ENCODE peak calls at places on chromosomes 11 and 22, in eight cellular contexts. One of them, this sample, is unnamed.

GRCh38 chr22:38075961-38076360 is 8.0 kb downstream of the SLC16A8 start:
- DNase-seq in GDM1: no peak
- DNase-seq in anterior cingulate cortex: no peak
- DNase-seq in T follicular helper cell: no peak
- DNase-seq in hippocampal formation: no peak
- DNase-seq in left colon: no peak
- DNase-seq in body of pancreas: no peak
- DNase-seq in stimulated activated CD4-positive, alpha-beta T cell treated with anti-CD3 and anti-CD28 coated beads, Interleukin-2, amount 100 ng/mL, for 48 hours: no peak
- DNase-seq in this sample: no peak

GRCh38 chr11:19493446-19493845 is 219.2 kb upstream of the NAV2 start:
- DNase-seq in GDM1: no peak
- DNase-seq in T follicular helper cell: no peak
- DNase-seq in left colon: no peak
- DNase-seq in hippocampal formation: no peak
- DNase-seq in stimulated activated CD4-positive, alpha-beta T cell treated with anti-CD3 and anti-CD28 coated beads, Interleukin-2, amount 100 ng/mL, for 48 hours: no peak
- DNase-seq in body of pancreas: no peak
- DNase-seq in anterior cingulate cortex: no peak
- DNase-seq in this sample: no peak

GRCh38 chr11:68383976-68384501 is 71.6 kb downstream of the LRP5 start:
- DNase-seq in stimulated activated CD4-positive, alpha-beta T cell treated with anti-CD3 and anti-CD28 coated beads, Interleukin-2, amount 100 ng/mL, for 48 hours: peak
- DNase-seq in left colon: peak
- DNase-seq in T follicular helper cell: peak
- DNase-seq in hippocampal formation: no peak
- DNase-seq in body of pancreas: peak
- DNase-seq in GDM1: no peak
- DNase-seq in anterior cingulate cortex: peak
- DNase-seq in this sample: peak

GRCh38 chr22:49191506-49191980 is 636.1 kb downstream of the BRD1 start:
- DNase-seq in hippocampal formation: no peak
- DNase-seq in left colon: no peak
- DNase-seq in stimulated activated CD4-positive, alpha-beta T cell treated with anti-CD3 and anti-CD28 coated beads, Interleukin-2, amount 100 ng/mL, for 48 hours: no peak
- DNase-seq in GDM1: no peak
- DNase-seq in T follicular helper cell: no peak
- DNase-seq in body of pancreas: no peak
- DNase-seq in anterior cingulate cortex: no peak
- DNase-seq in this sample: no peak

GRCh38 chr11:11230802-11231562 is 122.1 kb downstream of the CSNK2A3 start:
- DNase-seq in body of pancreas: no peak
- DNase-seq in GDM1: no peak
- DNase-seq in stimulated activated CD4-positive, alpha-beta T cell treated with anti-CD3 and anti-CD28 coated beads, Interleukin-2, amount 100 ng/mL, for 48 hours: peak
- DNase-seq in left colon: no peak
- DNase-seq in anterior cingulate cortex: no peak
- DNase-seq in T follicular helper cell: no peak
- DNase-seq in hippocampal formation: no peak
- DNase-seq in this sample: no peak

GRCh38 chr11:31764766-31765165 is 46.4 kb downstream of the PAX6 start:
- DNase-seq in anterior cingulate cortex: no peak
- DNase-seq in hippocampal formation: no peak
- DNase-seq in T follicular helper cell: no peak
- DNase-seq in stimulated activated CD4-positive, alpha-beta T cell treated with anti-CD3 and anti-CD28 coated beads, Interleukin-2, amount 100 ng/mL, for 48 hours: no peak
- DNase-seq in body of pancreas: no peak
- DNase-seq in left colon: no peak
- DNase-seq in GDM1: no peak
- DNase-seq in this sample: no peak

GRCh38 chr11:65089621-65090020 is 5.6 kb downstream of the ZFPL1 start:
- DNase-seq in stimulated activated CD4-positive, alpha-beta T cell treated with anti-CD3 and anti-CD28 coated beads, Interleukin-2, amount 100 ng/mL, for 48 hours: no peak
- DNase-seq in body of pancreas: no peak
- DNase-seq in GDM1: no peak
- DNase-seq in T follicular helper cell: no peak
- DNase-seq in left colon: no peak
- DNase-seq in anterior cingulate cortex: no peak
- DNase-seq in hippocampal formation: no peak
- DNase-seq in this sample: no peak

GRCh38 chr11:63838150-63838681 is 694 bp upstream of the MARK2 start:
- DNase-seq in body of pancreas: peak
- DNase-seq in hippocampal formation: no peak
- DNase-seq in GDM1: no peak
- DNase-seq in stimulated activated CD4-positive, alpha-beta T cell treated with anti-CD3 and anti-CD28 coated beads, Interleukin-2, amount 100 ng/mL, for 48 hours: no peak
- DNase-seq in anterior cingulate cortex: no peak
- DNase-seq in left colon: peak
- DNase-seq in T follicular helper cell: peak
- DNase-seq in this sample: no peak

GRCh38 chr11:2747236-2748015 is 47.6 kb upstream of the KCNQ1OT1 start:
- DNase-seq in anterior cingulate cortex: no peak
- DNase-seq in GDM1: no peak
- DNase-seq in T follicular helper cell: no peak
- DNase-seq in stimulated activated CD4-positive, alpha-beta T cell treated with anti-CD3 and anti-CD28 coated beads, Interleukin-2, amount 100 ng/mL, for 48 hours: no peak
- DNase-seq in body of pancreas: peak
- DNase-seq in hippocampal formation: no peak
- DNase-seq in left colon: no peak
- DNase-seq in this sample: no peak

GRCh38 chr11:1520987-1521349 is 34.4 kb upstream of the MOB2 start:
- DNase-seq in anterior cingulate cortex: no peak
- DNase-seq in stimulated activated CD4-positive, alpha-beta T cell treated with anti-CD3 and anti-CD28 coated beads, Interleukin-2, amount 100 ng/mL, for 48 hours: no peak
- DNase-seq in hippocampal formation: no peak
- DNase-seq in left colon: no peak
- DNase-seq in GDM1: no peak
- DNase-seq in body of pancreas: no peak
- DNase-seq in T follicular helper cell: no peak
- DNase-seq in this sample: no peak

GRCh38 chr11:133078591-133079179 is 453.6 kb downstream of the OPCML start:
- DNase-seq in T follicular helper cell: no peak
- DNase-seq in anterior cingulate cortex: peak
- DNase-seq in stimulated activated CD4-positive, alpha-beta T cell treated with anti-CD3 and anti-CD28 coated beads, Interleukin-2, amount 100 ng/mL, for 48 hours: peak
- DNase-seq in left colon: peak
- DNase-seq in GDM1: peak
- DNase-seq in body of pancreas: peak
- DNase-seq in hippocampal formation: peak
- DNase-seq in this sample: no peak

GRCh38 chr22:45768490-45768889 is 96.9 kb downstream of the ATXN10 start:
- DNase-seq in body of pancreas: no peak
- DNase-seq in anterior cingulate cortex: no peak
- DNase-seq in GDM1: no peak
- DNase-seq in stimulated activated CD4-positive, alpha-beta T cell treated with anti-CD3 and anti-CD28 coated beads, Interleukin-2, amount 100 ng/mL, for 48 hours: no peak
- DNase-seq in hippocampal formation: no peak
- DNase-seq in T follicular helper cell: no peak
- DNase-seq in left colon: no peak
- DNase-seq in this sample: no peak

GRCh38 chr22:25777870-25778269 is 35.9 kb downstream of the MYO18B start:
- DNase-seq in hippocampal formation: peak
- DNase-seq in T follicular helper cell: no peak
- DNase-seq in GDM1: no peak
- DNase-seq in body of pancreas: no peak
- DNase-seq in left colon: no peak
- DNase-seq in anterior cingulate cortex: no peak
- DNase-seq in stimulated activated CD4-positive, alpha-beta T cell treated with anti-CD3 and anti-CD28 coated beads, Interleukin-2, amount 100 ng/mL, for 48 hours: no peak
- DNase-seq in this sample: no peak

GRCh38 chr11:70545626-70545945 is 147.3 kb downstream of the CTTN start:
- DNase-seq in anterior cingulate cortex: no peak
- DNase-seq in T follicular helper cell: no peak
- DNase-seq in hippocampal formation: no peak
- DNase-seq in GDM1: no peak
- DNase-seq in left colon: no peak
- DNase-seq in body of pancreas: no peak
- DNase-seq in stimulated activated CD4-positive, alpha-beta T cell treated with anti-CD3 and anti-CD28 coated beads, Interleukin-2, amount 100 ng/mL, for 48 hours: no peak
- DNase-seq in this sample: no peak

GRCh38 chr11:126490261-126490660 is 134.8 kb downstream of the ST3GAL4 start:
- DNase-seq in stimulated activated CD4-positive, alpha-beta T cell treated with anti-CD3 and anti-CD28 coated beads, Interleukin-2, amount 100 ng/mL, for 48 hours: no peak
- DNase-seq in hippocampal formation: no peak
- DNase-seq in anterior cingulate cortex: no peak
- DNase-seq in left colon: no peak
- DNase-seq in body of pancreas: no peak
- DNase-seq in T follicular helper cell: no peak
- DNase-seq in GDM1: no peak
- DNase-seq in this sample: no peak

GRCh38 chr22:41966607-41967240 is 2.5 kb upstream of the SEPTIN3 start:
- DNase-seq in T follicular helper cell: no peak
- DNase-seq in anterior cingulate cortex: peak
- DNase-seq in GDM1: peak
- DNase-seq in left colon: peak
- DNase-seq in hippocampal formation: peak
- DNase-seq in stimulated activated CD4-positive, alpha-beta T cell treated with anti-CD3 and anti-CD28 coated beads, Interleukin-2, amount 100 ng/mL, for 48 hours: no peak
- DNase-seq in body of pancreas: peak
- DNase-seq in this sample: peak

GRCh38 chr11:77705195-77705876 is 67.7 kb upstream of the CLNS1A start:
- DNase-seq in hippocampal formation: no peak
- DNase-seq in stimulated activated CD4-positive, alpha-beta T cell treated with anti-CD3 and anti-CD28 coated beads, Interleukin-2, amount 100 ng/mL, for 48 hours: peak
- DNase-seq in GDM1: no peak
- DNase-seq in anterior cingulate cortex: no peak
- DNase-seq in T follicular helper cell: no peak
- DNase-seq in body of pancreas: no peak
- DNase-seq in left colon: no peak
- DNase-seq in this sample: no peak

GRCh38 chr22:50011447-50012200 is 941 bp downstream of the IL17REL start:
- DNase-seq in T follicular helper cell: no peak
- DNase-seq in hippocampal formation: no peak
- DNase-seq in body of pancreas: peak
- DNase-seq in anterior cingulate cortex: no peak
- DNase-seq in GDM1: no peak
- DNase-seq in stimulated activated CD4-positive, alpha-beta T cell treated with anti-CD3 and anti-CD28 coated beads, Interleukin-2, amount 100 ng/mL, for 48 hours: no peak
- DNase-seq in left colon: no peak
- DNase-seq in this sample: no peak

GRCh38 chr11:1421291-1421690 is 31.6 kb downstream of the BRSK2 start:
- DNase-seq in stimulated activated CD4-positive, alpha-beta T cell treated with anti-CD3 and anti-CD28 coated beads, Interleukin-2, amount 100 ng/mL, for 48 hours: no peak
- DNase-seq in hippocampal formation: peak
- DNase-seq in anterior cingulate cortex: no peak
- DNase-seq in left colon: no peak
- DNase-seq in T follicular helper cell: no peak
- DNase-seq in body of pancreas: no peak
- DNase-seq in GDM1: no peak
- DNase-seq in this sample: no peak

GRCh38 chr22:50169774-50170341 is 673 bp upstream of the PANX2 start:
- DNase-seq in left colon: no peak
- DNase-seq in anterior cingulate cortex: no peak
- DNase-seq in GDM1: no peak
- DNase-seq in T follicular helper cell: no peak
- DNase-seq in body of pancreas: peak
- DNase-seq in stimulated activated CD4-positive, alpha-beta T cell treated with anti-CD3 and anti-CD28 coated beads, Interleukin-2, amount 100 ng/mL, for 48 hours: peak
- DNase-seq in hippocampal formation: no peak
- DNase-seq in this sample: no peak

GRCh38 chr11:46335271-46335670 is 12.0 kb upstream of the DGKZ start:
- DNase-seq in GDM1: no peak
- DNase-seq in left colon: no peak
- DNase-seq in anterior cingulate cortex: no peak
- DNase-seq in body of pancreas: no peak
- DNase-seq in stimulated activated CD4-positive, alpha-beta T cell treated with anti-CD3 and anti-CD28 coated beads, Interleukin-2, amount 100 ng/mL, for 48 hours: no peak
- DNase-seq in hippocampal formation: no peak
- DNase-seq in T follicular helper cell: no peak
- DNase-seq in this sample: no peak

GRCh38 chr11:3166268-3167142 is 1.4 kb upstream of the OSBPL5 start:
- DNase-seq in left colon: peak
- DNase-seq in anterior cingulate cortex: no peak
- DNase-seq in GDM1: no peak
- DNase-seq in hippocampal formation: no peak
- DNase-seq in stimulated activated CD4-positive, alpha-beta T cell treated with anti-CD3 and anti-CD28 coated beads, Interleukin-2, amount 100 ng/mL, for 48 hours: no peak
- DNase-seq in T follicular helper cell: no peak
- DNase-seq in body of pancreas: no peak
- DNase-seq in this sample: no peak

GRCh38 chr11:75369846-75370245 is 18.4 kb upstream of the ARRB1 start:
- DNase-seq in stimulated activated CD4-positive, alpha-beta T cell treated with anti-CD3 and anti-CD28 coated beads, Interleukin-2, amount 100 ng/mL, for 48 hours: no peak
- DNase-seq in GDM1: peak
- DNase-seq in T follicular helper cell: no peak
- DNase-seq in body of pancreas: no peak
- DNase-seq in left colon: no peak
- DNase-seq in hippocampal formation: peak
- DNase-seq in anterior cingulate cortex: no peak
- DNase-seq in this sample: no peak

GRCh38 chr22:32661296-32661695 is 140.2 kb upstream of the TIMP3 start:
- DNase-seq in stimulated activated CD4-positive, alpha-beta T cell treated with anti-CD3 and anti-CD28 coated beads, Interleukin-2, amount 100 ng/mL, for 48 hours: no peak
- DNase-seq in GDM1: no peak
- DNase-seq in body of pancreas: peak
- DNase-seq in left colon: peak
- DNase-seq in hippocampal formation: no peak
- DNase-seq in T follicular helper cell: no peak
- DNase-seq in anterior cingulate cortex: no peak
- DNase-seq in this sample: no peak

GRCh38 chr11:114893329-114893728 is 215.0 kb downstream of the NXPE2 start:
- DNase-seq in T follicular helper cell: no peak
- DNase-seq in anterior cingulate cortex: no peak
- DNase-seq in left colon: no peak
- DNase-seq in body of pancreas: no peak
- DNase-seq in stimulated activated CD4-positive, alpha-beta T cell treated with anti-CD3 and anti-CD28 coated beads, Interleukin-2, amount 100 ng/mL, for 48 hours: no peak
- DNase-seq in hippocampal formation: no peak
- DNase-seq in GDM1: no peak
- DNase-seq in this sample: no peak

GRCh38 chr11:68331338-68331947 is 19.1 kb downstream of the LRP5 start:
- DNase-seq in hippocampal formation: no peak
- DNase-seq in body of pancreas: no peak
- DNase-seq in stimulated activated CD4-positive, alpha-beta T cell treated with anti-CD3 and anti-CD28 coated beads, Interleukin-2, amount 100 ng/mL, for 48 hours: no peak
- DNase-seq in T follicular helper cell: no peak
- DNase-seq in left colon: peak
- DNase-seq in anterior cingulate cortex: no peak
- DNase-seq in GDM1: peak
- DNase-seq in this sample: no peak

GRCh38 chr22:39240841-39241631 is 3.7 kb downstream of the PDGFB start:
- DNase-seq in hippocampal formation: no peak
- DNase-seq in body of pancreas: peak
- DNase-seq in left colon: peak
- DNase-seq in GDM1: no peak
- DNase-seq in T follicular helper cell: no peak
- DNase-seq in anterior cingulate cortex: peak
- DNase-seq in stimulated activated CD4-positive, alpha-beta T cell treated with anti-CD3 and anti-CD28 coated beads, Interleukin-2, amount 100 ng/mL, for 48 hours: no peak
- DNase-seq in this sample: no peak

GRCh38 chr22:40026641-40027040 is 31.9 kb downstream of the FAM83F start:
- DNase-seq in hippocampal formation: no peak
- DNase-seq in T follicular helper cell: no peak
- DNase-seq in body of pancreas: no peak
- DNase-seq in stimulated activated CD4-positive, alpha-beta T cell treated with anti-CD3 and anti-CD28 coated beads, Interleukin-2, amount 100 ng/mL, for 48 hours: no peak
- DNase-seq in anterior cingulate cortex: no peak
- DNase-seq in GDM1: no peak
- DNase-seq in left colon: no peak
- DNase-seq in this sample: no peak

GRCh38 chr11:69301033-69301490 is 7.1 kb downstream of the MYEOV start:
- DNase-seq in stimulated activated CD4-positive, alpha-beta T cell treated with anti-CD3 and anti-CD28 coated beads, Interleukin-2, amount 100 ng/mL, for 48 hours: no peak
- DNase-seq in T follicular helper cell: no peak
- DNase-seq in anterior cingulate cortex: no peak
- DNase-seq in hippocampal formation: no peak
- DNase-seq in body of pancreas: no peak
- DNase-seq in GDM1: no peak
- DNase-seq in left colon: no peak
- DNase-seq in this sample: no peak

GRCh38 chr22:17303840-17304779 is 65.2 kb upstream of the CECR2 start:
- DNase-seq in GDM1: no peak
- DNase-seq in stimulated activated CD4-positive, alpha-beta T cell treated with anti-CD3 and anti-CD28 coated beads, Interleukin-2, amount 100 ng/mL, for 48 hours: peak
- DNase-seq in left colon: peak
- DNase-seq in hippocampal formation: no peak
- DNase-seq in T follicular helper cell: peak
- DNase-seq in anterior cingulate cortex: no peak
- DNase-seq in body of pancreas: no peak
- DNase-seq in this sample: no peak

GRCh38 chr11:69261116-69261515 is 32.8 kb upstream of the MYEOV start:
- DNase-seq in left colon: no peak
- DNase-seq in hippocampal formation: no peak
- DNase-seq in anterior cingulate cortex: no peak
- DNase-seq in stimulated activated CD4-positive, alpha-beta T cell treated with anti-CD3 and anti-CD28 coated beads, Interleukin-2, amount 100 ng/mL, for 48 hours: no peak
- DNase-seq in T follicular helper cell: no peak
- DNase-seq in body of pancreas: peak
- DNase-seq in GDM1: no peak
- DNase-seq in this sample: no peak

GRCh38 chr22:43014062-43014875 is 680 bp downstream of the PACSIN2 start:
- DNase-seq in body of pancreas: peak
- DNase-seq in GDM1: no peak
- DNase-seq in stimulated activated CD4-positive, alpha-beta T cell treated with anti-CD3 and anti-CD28 coated beads, Interleukin-2, amount 100 ng/mL, for 48 hours: peak
- DNase-seq in T follicular helper cell: peak
- DNase-seq in left colon: peak
- DNase-seq in anterior cingulate cortex: no peak
- DNase-seq in hippocampal formation: no peak
- DNase-seq in this sample: peak

GRCh38 chr11:111045874-111046273 is 199.7 kb upstream of the POU2AF2 start:
- DNase-seq in hippocampal formation: no peak
- DNase-seq in stimulated activated CD4-positive, alpha-beta T cell treated with anti-CD3 and anti-CD28 coated beads, Interleukin-2, amount 100 ng/mL, for 48 hours: no peak
- DNase-seq in left colon: no peak
- DNase-seq in GDM1: no peak
- DNase-seq in T follicular helper cell: no peak
- DNase-seq in anterior cingulate cortex: no peak
- DNase-seq in body of pancreas: no peak
- DNase-seq in this sample: no peak

GRCh38 chr11:119134389-119134978 is 13.1 kb downstream of the HINFP start:
- DNase-seq in left colon: no peak
- DNase-seq in T follicular helper cell: no peak
- DNase-seq in body of pancreas: peak
- DNase-seq in GDM1: no peak
- DNase-seq in hippocampal formation: no peak
- DNase-seq in anterior cingulate cortex: no peak
- DNase-seq in stimulated activated CD4-positive, alpha-beta T cell treated with anti-CD3 and anti-CD28 coated beads, Interleukin-2, amount 100 ng/mL, for 48 hours: no peak
- DNase-seq in this sample: no peak